ENCODE peak calls at places on chromosomes 12 and 14, in nine cellular contexts. R is heart right ventricle, G is hypothalamus, C is AG09319, J is GM23248, T is NCI-H1694, M is colonic mucosa, B is AG10803, S is suprapubic skin. I is an unnamed sample.

GRCh38 chr14:104026024-104026423 is 59.5 kb upstream of the ASPG start:
- DNase-seq in B (no peak), T (peak), S (no peak), R (no peak), J (no peak), G (no peak), M (no peak), C (no peak), I (peak)

GRCh38 chr12:124821252-124822200 is 42.1 kb downstream of the SCARB1 start:
- DNase-seq in M (no peak), R (no peak), G (no peak), T (no peak), S (no peak), J (peak), B (no peak), C (no peak), I (no peak)

GRCh38 chr14:90109858-90110257 is 48.1 kb downstream of the KCNK13 start:
- DNase-seq in B (no peak), C (no peak), M (no peak), S (no peak), G (no peak), J (no peak), T (peak), R (no peak), I (peak)

GRCh38 chr14:99034711-99035171 is 237.3 kb downstream of the BCL11B start:
- DNase-seq in M (no peak), B (no peak), C (no peak), J (no peak), T (no peak), R (no peak), G (no peak), S (no peak), I (no peak)

GRCh38 chr14:20469890-20470858 is 968 bp downstream of the PNP start:
- DNase-seq in T (no peak), R (no peak), C (no peak), J (peak), M (peak), B (peak), S (no peak), G (peak), I (peak)

GRCh38 chr14:99095369-99095768 is 176.6 kb downstream of the BCL11B start:
- DNase-seq in J (no peak), S (no peak), R (no peak), B (no peak), M (no peak), T (no peak), C (no peak), G (no peak), I (no peak)

GRCh38 chr14:81952917-81953316 is 419.3 kb upstream of the SEL1L start:
- DNase-seq in C (no peak), M (no peak), T (no peak), G (no peak), S (no peak), J (no peak), B (no peak), R (no peak), I (no peak)

GRCh38 chr12:712172-712863 is 40.1 kb upstream of the WNK1 start:
- DNase-seq in T (no peak), C (no peak), G (peak), J (peak), B (peak), M (no peak), S (no peak), R (no peak), I (no peak)